ENCODE peak calls at places on chromosome 7, in ten cellular contexts. One of them, this sample, is unnamed.

GRCh38 chr7:114916261-114916892 is 5.5 kb upstream of the MDFIC start:
- DNase-seq in stomach: no peak
- DNase-seq in hepatocyte: no peak
- DNase-seq in mucosa of descending colon: no peak
- DNase-seq in BE2C: no peak
- DNase-seq in left ventricle myocardium inferior: no peak
- DNase-seq in heart left ventricle: no peak
- DNase-seq in CD8-positive, alpha-beta T cell: peak; percentile 19
- DNase-seq in astrocyte: no peak
- DNase-seq in neural progenitor cell: no peak
- DNase-seq in this sample: no peak

GRCh38 chr7:101871351-101871750 is 53.9 kb downstream of the CUX1 start:
- DNase-seq in heart left ventricle: no peak
- DNase-seq in mucosa of descending colon: no peak
- DNase-seq in left ventricle myocardium inferior: no peak
- DNase-seq in CD8-positive, alpha-beta T cell: no peak
- DNase-seq in astrocyte: no peak
- DNase-seq in neural progenitor cell: no peak
- DNase-seq in hepatocyte: no peak
- DNase-seq in BE2C: no peak
- DNase-seq in stomach: no peak
- DNase-seq in this sample: no peak

GRCh38 chr7:139284252-139284896 is 53.3 kb downstream of the UBN2 start:
- DNase-seq in astrocyte: no peak
- DNase-seq in BE2C: no peak
- DNase-seq in mucosa of descending colon: no peak
- DNase-seq in left ventricle myocardium inferior: no peak
- DNase-seq in hepatocyte: no peak
- DNase-seq in stomach: no peak
- DNase-seq in neural progenitor cell: no peak
- DNase-seq in heart left ventricle: no peak
- DNase-seq in CD8-positive, alpha-beta T cell: no peak
- DNase-seq in this sample: no peak

GRCh38 chr7:92717982-92718716 is 118.2 kb downstream of the CDK6 start:
- DNase-seq in CD8-positive, alpha-beta T cell: peak; percentile 44
- DNase-seq in BE2C: no peak
- DNase-seq in hepatocyte: no peak
- DNase-seq in astrocyte: peak; percentile 82
- DNase-seq in stomach: peak; percentile 65
- DNase-seq in mucosa of descending colon: peak; percentile 55
- DNase-seq in left ventricle myocardium inferior: no peak
- DNase-seq in heart left ventricle: peak; percentile 64
- DNase-seq in neural progenitor cell: no peak
- DNase-seq in this sample: no peak

GRCh38 chr7:112452102-112452888 is 2.0 kb downstream of the IFRD1 start:
- DNase-seq in mucosa of descending colon: peak; percentile 42
- DNase-seq in neural progenitor cell: peak; percentile 56
- DNase-seq in BE2C: peak; percentile 47
- DNase-seq in stomach: peak; percentile 28
- DNase-seq in CD8-positive, alpha-beta T cell: no peak
- DNase-seq in heart left ventricle: no peak
- DNase-seq in left ventricle myocardium inferior: peak; percentile 26
- DNase-seq in hepatocyte: peak; percentile 62
- DNase-seq in astrocyte: peak; percentile 40
- DNase-seq in this sample: no peak

GRCh38 chr7:107170051-107170661 is 1.4 kb downstream of the HBP1 start:
- DNase-seq in hepatocyte: no peak
- DNase-seq in stomach: no peak
- DNase-seq in CD8-positive, alpha-beta T cell: no peak
- DNase-seq in neural progenitor cell: no peak
- DNase-seq in left ventricle myocardium inferior: no peak
- DNase-seq in BE2C: no peak
- DNase-seq in heart left ventricle: no peak
- DNase-seq in mucosa of descending colon: no peak
- DNase-seq in astrocyte: no peak
- DNase-seq in this sample: no peak

GRCh38 chr7:2011266-2012043 is 221.3 kb downstream of the MAD1L1 start:
- DNase-seq in left ventricle myocardium inferior: peak; percentile 11
- DNase-seq in mucosa of descending colon: peak; percentile 18
- DNase-seq in BE2C: peak; percentile 16
- DNase-seq in CD8-positive, alpha-beta T cell: peak; percentile 3
- DNase-seq in heart left ventricle: peak; percentile 58
- DNase-seq in astrocyte: no peak
- DNase-seq in hepatocyte: no peak
- DNase-seq in neural progenitor cell: no peak
- DNase-seq in stomach: no peak
- DNase-seq in this sample: no peak

GRCh38 chr7:155459133-155459866 is 1.4 kb downstream of the EN2 start:
- DNase-seq in heart left ventricle: no peak
- DNase-seq in astrocyte: no peak
- DNase-seq in left ventricle myocardium inferior: no peak
- DNase-seq in BE2C: no peak
- DNase-seq in hepatocyte: no peak
- DNase-seq in mucosa of descending colon: no peak
- DNase-seq in stomach: no peak
- DNase-seq in CD8-positive, alpha-beta T cell: no peak
- DNase-seq in neural progenitor cell: peak; percentile 48
- DNase-seq in this sample: no peak

GRCh38 chr7:631291-631711 is 95.2 kb upstream of the DNAAF5 start:
- DNase-seq in heart left ventricle: peak; percentile 37
- DNase-seq in hepatocyte: no peak
- DNase-seq in CD8-positive, alpha-beta T cell: no peak
- DNase-seq in stomach: no peak
- DNase-seq in left ventricle myocardium inferior: no peak
- DNase-seq in astrocyte: no peak
- DNase-seq in BE2C: no peak
- DNase-seq in neural progenitor cell: no peak
- DNase-seq in mucosa of descending colon: peak; percentile 14
- DNase-seq in this sample: no peak

GRCh38 chr7:93551063-93551895 is 23.2 kb downstream of the CALCR start:
- DNase-seq in left ventricle myocardium inferior: no peak
- DNase-seq in astrocyte: peak; percentile 27
- DNase-seq in mucosa of descending colon: no peak
- DNase-seq in BE2C: peak; percentile 22
- DNase-seq in CD8-positive, alpha-beta T cell: no peak
- DNase-seq in hepatocyte: peak; percentile 72
- DNase-seq in stomach: no peak
- DNase-seq in heart left ventricle: no peak
- DNase-seq in neural progenitor cell: peak; percentile 78
- DNase-seq in this sample: peak; percentile 33

GRCh38 chr7:35553498-35553897 is 141.4 kb downstream of the HERPUD2 start:
- DNase-seq in BE2C: no peak
- DNase-seq in heart left ventricle: no peak
- DNase-seq in left ventricle myocardium inferior: no peak
- DNase-seq in stomach: no peak
- DNase-seq in hepatocyte: no peak
- DNase-seq in astrocyte: no peak
- DNase-seq in mucosa of descending colon: no peak
- DNase-seq in CD8-positive, alpha-beta T cell: no peak
- DNase-seq in neural progenitor cell: no peak
- DNase-seq in this sample: no peak

GRCh38 chr7:29375641-29376562 is 181.3 kb downstream of the CHN2 start:
- DNase-seq in stomach: peak; percentile 68
- DNase-seq in astrocyte: no peak
- DNase-seq in hepatocyte: peak; percentile 79
- DNase-seq in mucosa of descending colon: peak; percentile 51
- DNase-seq in BE2C: no peak
- DNase-seq in left ventricle myocardium inferior: no peak
- DNase-seq in neural progenitor cell: no peak
- DNase-seq in CD8-positive, alpha-beta T cell: no peak
- DNase-seq in heart left ventricle: no peak
- DNase-seq in this sample: peak; percentile 54

GRCh38 chr7:10216462-10216861 is 757.2 kb upstream of the PHF14 start:
- DNase-seq in stomach: no peak
- DNase-seq in heart left ventricle: no peak
- DNase-seq in left ventricle myocardium inferior: no peak
- DNase-seq in CD8-positive, alpha-beta T cell: no peak
- DNase-seq in BE2C: no peak
- DNase-seq in neural progenitor cell: no peak
- DNase-seq in mucosa of descending colon: no peak
- DNase-seq in astrocyte: no peak
- DNase-seq in hepatocyte: no peak
- DNase-seq in this sample: no peak

GRCh38 chr7:10212664-10213063 is 761.0 kb upstream of the PHF14 start:
- DNase-seq in astrocyte: peak; percentile 33
- DNase-seq in stomach: no peak
- DNase-seq in neural progenitor cell: no peak
- DNase-seq in CD8-positive, alpha-beta T cell: no peak
- DNase-seq in hepatocyte: peak; percentile 47
- DNase-seq in heart left ventricle: no peak
- DNase-seq in BE2C: no peak
- DNase-seq in left ventricle myocardium inferior: no peak
- DNase-seq in mucosa of descending colon: no peak
- DNase-seq in this sample: no peak

GRCh38 chr7:10210000-10210399 is 763.7 kb upstream of the PHF14 start:
- DNase-seq in stomach: no peak
- DNase-seq in mucosa of descending colon: no peak
- DNase-seq in neural progenitor cell: no peak
- DNase-seq in CD8-positive, alpha-beta T cell: no peak
- DNase-seq in heart left ventricle: no peak
- DNase-seq in hepatocyte: no peak
- DNase-seq in left ventricle myocardium inferior: no peak
- DNase-seq in BE2C: no peak
- DNase-seq in astrocyte: no peak
- DNase-seq in this sample: no peak

DNA sequence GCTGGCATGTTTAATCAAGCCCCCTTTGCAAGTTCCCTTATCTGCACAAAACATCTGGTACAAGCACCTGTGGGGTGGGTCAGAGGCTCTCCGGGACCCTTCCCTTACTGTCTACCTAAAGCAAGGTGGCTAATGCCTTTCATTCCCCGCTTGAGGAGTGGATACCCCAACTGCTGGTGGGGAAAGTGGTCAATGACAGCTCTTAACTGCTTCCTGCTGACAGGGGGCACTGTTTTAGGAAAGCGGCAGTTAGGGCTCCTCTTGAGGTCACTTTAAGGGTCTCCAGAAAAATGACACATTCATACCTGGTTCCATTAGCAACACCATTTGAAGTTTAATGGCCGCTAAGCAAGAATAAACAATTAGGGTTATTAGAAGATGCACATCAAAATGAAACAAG is 761.8 kb upstream of the PHF14 start:
- DNase-seq in BE2C: no peak
- DNase-seq in left ventricle myocardium inferior: no peak
- DNase-seq in hepatocyte: no peak
- DNase-seq in stomach: no peak
- DNase-seq in heart left ventricle: no peak
- DNase-seq in neural progenitor cell: no peak
- DNase-seq in astrocyte: no peak
- DNase-seq in CD8-positive, alpha-beta T cell: no peak
- DNase-seq in mucosa of descending colon: no peak
- DNase-seq in this sample: no peak
- TF ChIP-seq CTCF in BE2C: peak; percentile 15
- TF ChIP-seq CTCF in left ventricle myocardium inferior: no peak
- TF ChIP-seq CTCF in hepatocyte: no peak
- TF ChIP-seq CTCF in stomach: no peak
- TF ChIP-seq CTCF in heart left ventricle: no peak
- TF ChIP-seq CTCF in neural progenitor cell: no peak
- TF ChIP-seq CTCF in astrocyte: no peak
- TF ChIP-seq CTCF in CD8-positive, alpha-beta T cell: no peak
- TF ChIP-seq CTCF in mucosa of descending colon: no peak
- TF ChIP-seq CTCF in this sample: no peak

GRCh38 chr7:70741666-70742065 is 390.3 kb upstream of the GALNT17 start:
- DNase-seq in heart left ventricle: no peak
- DNase-seq in astrocyte: no peak
- DNase-seq in neural progenitor cell: no peak
- DNase-seq in mucosa of descending colon: no peak
- DNase-seq in hepatocyte: no peak
- DNase-seq in BE2C: no peak
- DNase-seq in stomach: no peak
- DNase-seq in left ventricle myocardium inferior: no peak
- DNase-seq in CD8-positive, alpha-beta T cell: no peak
- DNase-seq in this sample: no peak
- H3K4me1 ChIP-seq in heart left ventricle: peaks cover 8% of the 10 kb centered on the region
- H3K4me1 ChIP-seq in astrocyte: no peaks in the 10 kb centered on the region
- H3K4me1 ChIP-seq in neural progenitor cell: peaks cover 15% of the 10 kb centered on the region
- H3K4me1 ChIP-seq in mucosa of descending colon: peaks cover 6% of the 10 kb centered on the region
- H3K4me1 ChIP-seq in hepatocyte: peaks cover 17% of the 10 kb centered on the region
- H3K4me1 ChIP-seq in BE2C: no peaks in the 10 kb centered on the region
- H3K4me1 ChIP-seq in stomach: peaks cover 33% of the 10 kb centered on the region
- H3K4me1 ChIP-seq in left ventricle myocardium inferior: peaks cover 24% of the 10 kb centered on the region
- H3K4me1 ChIP-seq in CD8-positive, alpha-beta T cell: peaks cover 3% of the 10 kb centered on the region
- H3K4me1 ChIP-seq in this sample: no peaks in the 10 kb centered on the region

GRCh38 chr7:150448789-150449147 is 1.7 kb upstream of the GIMAP8 start:
- DNase-seq in hepatocyte: peak; percentile 84
- DNase-seq in stomach: peak; percentile 82
- DNase-seq in neural progenitor cell: peak; percentile 82
- DNase-seq in astrocyte: peak; percentile 26
- DNase-seq in CD8-positive, alpha-beta T cell: peak; percentile 87
- DNase-seq in left ventricle myocardium inferior: peak; percentile 80
- DNase-seq in BE2C: peak; percentile 74
- DNase-seq in heart left ventricle: peak; percentile 90
- DNase-seq in mucosa of descending colon: peak; percentile 84
- DNase-seq in this sample: peak; percentile 45
- TF ChIP-seq CTCF in hepatocyte: peak; percentile 83
- TF ChIP-seq CTCF in stomach: no peak
- TF ChIP-seq CTCF in neural progenitor cell: peak; percentile 92
- TF ChIP-seq CTCF in astrocyte: peak; percentile 80
- TF ChIP-seq CTCF in CD8-positive, alpha-beta T cell: peak; percentile 90
- TF ChIP-seq CTCF in left ventricle myocardium inferior: peak; percentile 95
- TF ChIP-seq CTCF in BE2C: peak; percentile 92
- TF ChIP-seq CTCF in heart left ventricle: peak; percentile 90
- TF ChIP-seq CTCF in mucosa of descending colon: peak; percentile 89
- TF ChIP-seq CTCF in this sample: peak; percentile 95

GRCh38 chr7:47376991-47377590 is 204.8 kb downstream of the TNS3 start:
- DNase-seq in stomach: peak; percentile 23
- DNase-seq in left ventricle myocardium inferior: no peak
- DNase-seq in mucosa of descending colon: no peak
- DNase-seq in BE2C: no peak
- DNase-seq in neural progenitor cell: no peak
- DNase-seq in astrocyte: no peak
- DNase-seq in heart left ventricle: no peak
- DNase-seq in hepatocyte: no peak
- DNase-seq in CD8-positive, alpha-beta T cell: no peak
- DNase-seq in this sample: no peak

GRCh38 chr7:47373871-47374451 is 207.9 kb downstream of the TNS3 start:
- DNase-seq in neural progenitor cell: no peak
- DNase-seq in CD8-positive, alpha-beta T cell: no peak
- DNase-seq in mucosa of descending colon: no peak
- DNase-seq in BE2C: no peak
- DNase-seq in astrocyte: no peak
- DNase-seq in stomach: peak; percentile 79
- DNase-seq in left ventricle myocardium inferior: no peak
- DNase-seq in hepatocyte: no peak
- DNase-seq in heart left ventricle: no peak
- DNase-seq in this sample: no peak

GRCh38 chr7:47375121-47375551 is 206.8 kb downstream of the TNS3 start:
- DNase-seq in neural progenitor cell: no peak
- DNase-seq in hepatocyte: no peak
- DNase-seq in left ventricle myocardium inferior: no peak
- DNase-seq in mucosa of descending colon: no peak
- DNase-seq in BE2C: no peak
- DNase-seq in stomach: peak; percentile 1
- DNase-seq in CD8-positive, alpha-beta T cell: no peak
- DNase-seq in astrocyte: peak; percentile 76
- DNase-seq in heart left ventricle: no peak
- DNase-seq in this sample: no peak

GRCh38 chr7:47375590-47375989 is 206.3 kb downstream of the TNS3 start:
- DNase-seq in BE2C: no peak
- DNase-seq in mucosa of descending colon: no peak
- DNase-seq in hepatocyte: no peak
- DNase-seq in astrocyte: peak; percentile 49
- DNase-seq in neural progenitor cell: no peak
- DNase-seq in heart left ventricle: no peak
- DNase-seq in CD8-positive, alpha-beta T cell: no peak
- DNase-seq in left ventricle myocardium inferior: no peak
- DNase-seq in stomach: no peak
- DNase-seq in this sample: no peak

GRCh38 chr7:47374538-47374937 is 207.4 kb downstream of the TNS3 start:
- DNase-seq in mucosa of descending colon: no peak
- DNase-seq in left ventricle myocardium inferior: no peak
- DNase-seq in hepatocyte: no peak
- DNase-seq in CD8-positive, alpha-beta T cell: no peak
- DNase-seq in stomach: no peak
- DNase-seq in neural progenitor cell: no peak
- DNase-seq in heart left ventricle: no peak
- DNase-seq in astrocyte: no peak
- DNase-seq in BE2C: no peak
- DNase-seq in this sample: no peak
- H3K4me1 ChIP-seq in mucosa of descending colon: peaks cover 44% of the 10 kb centered on the region
- H3K4me1 ChIP-seq in left ventricle myocardium inferior: peaks cover 87% of the 10 kb centered on the region
- H3K4me1 ChIP-seq in hepatocyte: peaks cover 11% of the 10 kb centered on the region
- H3K4me1 ChIP-seq in CD8-positive, alpha-beta T cell: no peaks in the 10 kb centered on the region
- H3K4me1 ChIP-seq in stomach: peaks cover 83% of the 10 kb centered on the region
- H3K4me1 ChIP-seq in neural progenitor cell: peaks cover 4% of the 10 kb centered on the region
- H3K4me1 ChIP-seq in heart left ventricle: peaks cover 32% of the 10 kb centered on the region
- H3K4me1 ChIP-seq in astrocyte: peaks cover 30% of the 10 kb centered on the region
- H3K4me1 ChIP-seq in BE2C: no peaks in the 10 kb centered on the region
- H3K4me1 ChIP-seq in this sample: peaks cover 11% of the 10 kb centered on the region